ENCODE peak calls at places on chromosomes 3 and 15, in nine cellular contexts. Q, P, T, N, X, I, O, Z and F are unnamed samples. For H3K4me1, the result is how much of the 10 kb centered on the place peaks cover.

GRCh38 chr3:183188895-183189462 is 26.4 kb upstream of the LAMP3 start:
- DNase-seq in Q (no peak), P (no peak), T (peak), N (no peak), X (no peak), I (no peak), O (no peak), Z (no peak), F (peak)

GRCh38 chr3:85670626-85671025 is 711.8 kb downstream of the CADM2 start:
- DNase-seq in Q (no peak), P (no peak), T (no peak), N (no peak), X (no peak), I (no peak), O (no peak), Z (no peak), F (no peak)

GRCh38 chr3:135148431-135148830 is 353.4 kb downstream of the EPHB1 start:
- DNase-seq in Q (peak), P (no peak), T (no peak), N (no peak), X (no peak), I (no peak), O (no peak), Z (no peak), F (peak)

GRCh38 chr15:92629975-92630626 is 25.5 kb downstream of the FAM174B start:
- DNase-seq in Q (no peak), P (no peak), T (no peak), N (no peak), X (no peak), I (no peak), O (no peak), Z (no peak), F (no peak)

GRCh38 chr3:188707396-188708288 is 464.1 kb upstream of the TPRG1 start:
- DNase-seq in Q (no peak), P (no peak), T (no peak), N (no peak), X (peak), I (no peak), O (no peak), Z (no peak), F (no peak)

GRCh38 chr3:36297195-36297594 is 83.1 kb upstream of the STAC start:
- DNase-seq in Q (no peak), P (no peak), T (no peak), N (no peak), X (no peak), I (no peak), O (no peak), Z (no peak), F (no peak)

GRCh38 chr3:44468572-44469520 is 8.6 kb downstream of the ZNF445 start:
- DNase-seq in Q (no peak), P (no peak), T (no peak), N (peak), X (peak), I (no peak), O (no peak), Z (no peak), F (no peak)

GRCh38 chr3:128501431-128501830 is 8.4 kb upstream of the GATA2 start:
- DNase-seq in Q (no peak), P (no peak), T (no peak), N (no peak), X (no peak), I (no peak), O (no peak), Z (no peak), F (no peak)

GRCh38 chr3:121942116-121942786 is 48.0 kb downstream of the SLC15A2 start:
- DNase-seq in Q (no peak), P (no peak), T (no peak), N (no peak), X (peak), I (no peak), O (no peak), Z (no peak), F (no peak)

GRCh38 chr3:172302176-172302575 is 146.1 kb downstream of the GHSR start:
- DNase-seq in Q (no peak), P (no peak), T (no peak), N (no peak), X (no peak), I (no peak), O (no peak), Z (no peak), F (no peak)

GRCh38 chr3:10758304-10759037 is 57.6 kb upstream of the SLC6A11 start:
- DNase-seq in Q (no peak), P (no peak), T (peak), N (peak), X (peak), I (no peak), O (peak), Z (no peak), F (peak)

GRCh38 chr3:108180214-108180613 is 42.0 kb downstream of the IFT57 start:
- DNase-seq in Q (no peak), P (no peak), T (no peak), N (peak), X (peak), I (no peak), O (no peak), Z (no peak), F (no peak)

GRCh38 chr3:49199900-49200281 is 28.5 kb downstream of the KLHDC8B start:
- DNase-seq in Q (peak), P (no peak), T (no peak), N (no peak), X (no peak), I (no peak), O (no peak), Z (no peak), F (peak)

GRCh38 chr15:70339551-70340517 is 242.1 kb upstream of the TLE3 start:
- DNase-seq in Q (peak), P (no peak), T (no peak), N (peak), X (peak), I (no peak), O (no peak), Z (no peak), F (no peak)

GRCh38 chr3:111910806-111911205 is 51.7 kb downstream of the PHLDB2 start:
- DNase-seq in Q (no peak), P (no peak), T (peak), N (peak), X (peak), I (no peak), O (no peak), Z (no peak), F (no peak)

GRCh38 chr15:60184579-60184978 is 180.5 kb downstream of the FOXB1 start:
- DNase-seq in Q (no peak), P (no peak), T (no peak), N (no peak), X (peak), I (no peak), O (no peak), Z (no peak), F (no peak)

GRCh38 chr3:514206-514605 is 317.6 kb downstream of the CHL1 start:
- DNase-seq in Q (no peak), P (no peak), T (no peak), N (no peak), X (no peak), I (no peak), O (no peak), Z (no peak), F (no peak)

GRCh38 chr15:85379403-85380131 is 836 bp upstream of the AKAP13 start:
- DNase-seq in Q (no peak), P (no peak), T (no peak), N (peak), X (no peak), I (no peak), O (no peak), Z (no peak), F (no peak)

GRCh38 chr15:56821721-56822425 is 88.6 kb upstream of the ZNF280D start:
- DNase-seq in Q (no peak), P (no peak), T (peak), N (peak), X (peak), I (no peak), O (peak), Z (peak), F (peak)

GRCh38 chr3:63390831-63391230 is 112.7 kb downstream of the SYNPR start:
- DNase-seq in Q (no peak), P (no peak), T (no peak), N (peak), X (no peak), I (no peak), O (no peak), Z (no peak), F (no peak)

GRCh38 chr3:182388506-182388905 is 404.8 kb upstream of the ATP11B start:
- DNase-seq in Q (no peak), P (no peak), T (no peak), N (no peak), X (no peak), I (no peak), O (no peak), Z (no peak), F (no peak)

GRCh38 chr3:171132873-171133272 is 106.4 kb upstream of the SLC2A2 start:
- DNase-seq in Q (no peak), P (no peak), T (no peak), N (peak), X (peak), I (no peak), O (no peak), Z (no peak), F (no peak)

GRCh38 chr3:155958676-155959075 is 88.2 kb downstream of the GMPS start:
- DNase-seq in Q (no peak), P (no peak), T (no peak), N (no peak), X (no peak), I (no peak), O (no peak), Z (no peak), F (no peak)

GRCh38 chr3:12471228-12471627 is 13.1 kb upstream of the TSEN2 start:
- DNase-seq in Q (no peak), P (no peak), T (no peak), N (no peak), X (no peak), I (no peak), O (peak), Z (no peak), F (no peak)

GRCh38 chr15:51341366-51342248 is at the start of gene GLDN:
- DNase-seq in Q (peak), P (peak), T (peak), N (peak), X (peak), I (peak), O (no peak), Z (no peak), F (peak)

GRCh38 chr3:32757618-32758374 is 60.0 kb upstream of the TRIM71 start:
- DNase-seq in Q (no peak), P (no peak), T (no peak), N (peak), X (peak), I (no peak), O (no peak), Z (no peak), F (no peak)

GRCh38 chr3:9843715-9844438 is at the start of gene RPUSD3:
- DNase-seq in Q (peak), P (peak), T (peak), N (peak), X (peak), I (peak), O (peak), Z (peak), F (peak)

GRCh38 chr3:111851511-111851954 is 7.5 kb upstream of the PHLDB2 start:
- DNase-seq in Q (no peak), P (no peak), T (no peak), N (peak), X (peak), I (no peak), O (no peak), Z (no peak), F (no peak)

GRCh38 chr15:75948761-75949296 is 45.2 kb downstream of the FBXO22 start:
- DNase-seq in Q (no peak), P (no peak), T (no peak), N (no peak), X (no peak), I (no peak), O (no peak), Z (no peak), F (no peak)

GRCh38 chr15:99976811-99977271 is 243.6 kb upstream of the LYSMD4 start:
- DNase-seq in Q (peak), P (no peak), T (no peak), N (no peak), X (peak), I (no peak), O (no peak), Z (no peak), F (peak)

GRCh38 chr15:25249236-25250010 is 189.4 kb downstream of the UBE3A start:
- DNase-seq in Q (no peak), P (no peak), T (no peak), N (no peak), X (no peak), I (no peak), O (no peak), Z (no peak), F (no peak)

GRCh38 chr15:42605281-42605744 is 29.9 kb downstream of the STARD9 start:
- DNase-seq in Q (no peak), P (no peak), T (peak), N (peak), X (peak), I (no peak), O (no peak), Z (no peak), F (no peak)

GRCh38 chr15:31265090-31265870 is 61.4 kb upstream of the KLF13 start:
- DNase-seq in Q (peak), P (no peak), T (peak), N (no peak), X (no peak), I (no peak), O (no peak), Z (peak), F (no peak)

GRCh38 chr3:153848701-153849100 is 272.5 kb upstream of the ARHGEF26 start:
- DNase-seq in Q (no peak), P (no peak), T (no peak), N (no peak), X (no peak), I (no peak), O (no peak), Z (no peak), F (no peak)

GRCh38 chr15:63506537-63507035 is 2.2 kb downstream of the USP3 start:
- DNase-seq in Q (no peak), P (no peak), T (no peak), N (peak), X (no peak), I (no peak), O (no peak), Z (no peak), F (no peak)

GRCh38 chr15:63505842-63506222 is 1.4 kb downstream of the USP3 start:
- DNase-seq in Q (no peak), P (no peak), T (no peak), N (no peak), X (no peak), I (no peak), O (no peak), Z (no peak), F (no peak)

GRCh38 chr15:63504247-63504978 is at the start of gene USP3:
- DNase-seq in Q (peak), P (peak), T (peak), N (peak), X (peak), I (peak), O (peak), Z (peak), F (peak)

GRCh38 chr15:63503739-63504246 is 600 bp upstream of the USP3 start:
- DNase-seq in Q (peak), P (no peak), T (peak), N (peak), X (peak), I (peak), O (peak), Z (peak), F (peak)

GRCh38 chr15:63504979-63505841 is 817 bp downstream of the USP3 start:
- DNase-seq in Q (peak), P (no peak), T (peak), N (peak), X (peak), I (no peak), O (no peak), Z (peak), F (peak)
- H3K4me1 ChIP-seq in Q (under half), P (half or more), T (under half), N (under half), X (under half), I (half or more), O (half or more), Z (half or more), F (half or more)

GRCh38 chr3:141109761-141110160 is 58.6 kb downstream of the SPSB4 start:
- DNase-seq in Q (no peak), P (no peak), T (peak), N (no peak), X (no peak), I (no peak), O (no peak), Z (no peak), F (peak)
- H3K27ac ChIP-seq in Q (no peak), P (no peak), T (peak), N (no peak), X (no peak), I (peak), O (no peak), Z (no peak), F (peak)

GRCh38 chr3:30750967-30751366 is 143.5 kb downstream of the GADL1 start:
- DNase-seq in Q (no peak), P (no peak), T (no peak), N (no peak), X (no peak), I (no peak), O (no peak), Z (no peak), F (no peak)

GRCh38 chr3:30749230-30749629 is 142.8 kb downstream of the TGFBR2 start:
- DNase-seq in Q (no peak), P (no peak), T (no peak), N (no peak), X (no peak), I (no peak), O (no peak), Z (no peak), F (no peak)

GRCh38 chr3:30751610-30752299 is 142.7 kb downstream of the GADL1 start:
- DNase-seq in Q (peak), P (no peak), T (peak), N (peak), X (peak), I (no peak), O (no peak), Z (no peak), F (peak)

GRCh38 chr3:30743641-30744317 is 137.4 kb downstream of the TGFBR2 start:
- DNase-seq in Q (no peak), P (no peak), T (peak), N (no peak), X (no peak), I (no peak), O (no peak), Z (no peak), F (no peak)

GRCh38 chr3:30747771-30748281 is 141.4 kb downstream of the TGFBR2 start:
- DNase-seq in Q (no peak), P (no peak), T (peak), N (peak), X (peak), I (no peak), O (no peak), Z (no peak), F (no peak)
- TF ChIP-seq CTCF in Q (peak), P (peak), T (peak), N (peak), X (peak), I (peak), O (peak), Z (no peak), F (peak)

GRCh38 chr3:70712449-70713082 is 400.1 kb upstream of the MDFIC2 start:
- DNase-seq in Q (no peak), P (no peak), T (no peak), N (no peak), X (no peak), I (no peak), O (no peak), Z (no peak), F (no peak)

GRCh38 chr3:70722018-70722417 is 409.6 kb upstream of the MDFIC2 start:
- DNase-seq in Q (no peak), P (no peak), T (no peak), N (no peak), X (no peak), I (no peak), O (no peak), Z (no peak), F (no peak)

GRCh38 chr3:70716832-70717231 is 404.4 kb upstream of the MDFIC2 start:
- DNase-seq in Q (peak), P (peak), T (no peak), N (peak), X (peak), I (no peak), O (no peak), Z (peak), F (no peak)
- H3K4me1 ChIP-seq in Q (under half), P (under half), T (under half), N (under half), X (under half), I (under half), O (under half), Z (under half), F (under half)

DNA sequence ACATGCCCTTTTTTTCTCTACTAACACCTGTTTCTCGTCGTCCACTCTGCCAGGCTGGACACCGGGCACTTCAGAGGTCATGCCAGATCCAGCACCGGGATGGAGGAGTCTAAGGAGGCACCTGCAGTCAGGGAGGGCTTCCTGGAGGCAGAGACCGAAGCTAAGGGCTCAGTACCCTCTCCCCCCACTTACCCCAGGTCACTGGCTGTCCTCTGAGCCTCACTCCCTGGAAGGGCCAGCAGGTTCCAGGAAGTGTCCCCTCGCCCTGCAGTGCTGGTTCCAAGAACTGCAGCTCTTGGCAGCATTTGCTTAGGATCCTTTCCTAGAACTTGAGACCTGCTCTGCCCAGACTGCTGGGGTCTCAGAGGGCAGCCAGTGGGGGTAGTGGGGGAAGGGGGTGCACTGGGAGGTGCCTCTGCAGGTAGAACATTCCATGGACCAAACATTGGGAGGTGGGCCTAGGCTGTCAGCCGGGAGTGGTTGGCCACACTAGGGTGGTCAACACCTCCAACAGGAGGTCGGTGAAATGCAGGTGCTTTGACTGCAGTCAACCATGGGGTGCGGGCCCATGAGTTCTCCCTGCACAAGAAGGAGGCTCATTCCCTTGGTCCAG is 11.3 kb downstream of the CISH start:
- DNase-seq in Q (no peak), P (no peak), T (no peak), N (no peak), X (no peak), I (no peak), O (no peak), Z (no peak), F (no peak)
- H3K27ac ChIP-seq in Q (peak), P (peak), T (peak), N (peak), X (no peak), I (peak), O (no peak), Z (peak), F (peak)

GRCh38 chr15:82108489-82109078 is 62.8 kb upstream of the MEX3B start:
- DNase-seq in Q (no peak), P (no peak), T (peak), N (peak), X (peak), I (no peak), O (peak), Z (peak), F (peak)
- TF ChIP-seq CTCF in Q (peak), P (peak), T (peak), N (peak), X (peak), I (peak), O (peak), Z (peak), F (peak)